ENCODE peak calls at places on chromosomes 4 and X, in six cellular contexts. H, B, X, U, W and T are unnamed samples.

GRCh38 chr4:152510349-152511147 is 25.3 kb downstream of the FBXW7 start:
- DNase-seq in U (no peak), H (no peak), B (no peak), X (no peak), W (no peak), T (no peak)

GRCh38 chrX:71667328-71668247 is at the start of gene LOC101059915:
- DNase-seq in X (no peak), W (no peak), U (peak; percentile 14), H (no peak), B (no peak), T (no peak)

GRCh38 chr4:31097999-31098398 is 377.8 kb downstream of the PCDH7 start:
- DNase-seq in X (no peak), B (no peak), H (no peak), W (no peak), U (no peak), T (no peak)

GRCh38 chr4:15797320-15797719 is 19.2 kb downstream of the CD38 start:
- DNase-seq in X (no peak), B (no peak), W (no peak), U (no peak), H (no peak), T (no peak)

GRCh38 chr4:20042769-20043168 is 208.9 kb upstream of the SLIT2 start:
- DNase-seq in B (no peak), X (no peak), U (no peak), W (no peak), H (no peak), T (no peak)

GRCh38 chr4:89054627-89055026 is 2.4 kb downstream of the FAM13A start:
- DNase-seq in X (no peak), U (no peak), H (no peak), B (no peak), W (no peak), T (no peak)

GRCh38 chr4:83125738-83126141 is 11.2 kb upstream of the PLAC8 start:
- DNase-seq in U (no peak), W (no peak), H (no peak), X (no peak), B (no peak), T (no peak)

GRCh38 chr4:2263701-2264321 is 1.9 kb upstream of the MXD4 start:
- DNase-seq in H (no peak), W (no peak), B (no peak), U (no peak), X (no peak), T (no peak)

GRCh38 chrX:135477576-135477975 is 42.9 kb upstream of the INTS6L start:
- DNase-seq in X (peak; percentile 33), W (peak; percentile 29), B (no peak), H (no peak), U (peak; percentile 28), T (no peak)

GRCh38 chr4:9925750-9926439 is 95.4 kb downstream of the SLC2A9 start:
- DNase-seq in B (no peak), W (no peak), X (no peak), U (no peak), H (no peak), T (no peak)

GRCh38 chr4:7759221-7759620 is 180.4 kb downstream of the AFAP1 start:
- DNase-seq in H (peak; percentile 42), U (no peak), X (no peak), W (no peak), B (no peak), T (peak; percentile 54)

GRCh38 chr4:5957091-5957490 is 61.1 kb downstream of the C4orf50 start:
- DNase-seq in B (no peak), X (no peak), U (no peak), W (no peak), H (no peak), T (no peak)

GRCh38 chrX:134761788-134762187 is 103.5 kb upstream of the PLAC1 start:
- DNase-seq in H (no peak), B (no peak), X (peak; percentile 2), U (no peak), W (no peak), T (no peak)

GRCh38 chr4:121243476-121243875 is 79.4 kb upstream of the TNIP3 start:
- DNase-seq in W (no peak), H (no peak), X (no peak), U (no peak), B (no peak), T (no peak)

GRCh38 chrX:15816886-15817285 is 26.6 kb downstream of the ZRSR2 start:
- DNase-seq in X (no peak), U (no peak), B (peak; percentile 9), W (no peak), H (no peak), T (no peak)

GRCh38 chr4:153348006-153348405 is 3.5 kb downstream of the MND1 start:
- DNase-seq in X (no peak), H (no peak), W (no peak), U (peak; percentile 58), B (no peak), T (no peak)

GRCh38 chr4:125497861-125498260 is 183.1 kb downstream of the FAT4 start:
- DNase-seq in X (no peak), B (no peak), U (no peak), W (no peak), H (no peak), T (no peak)

GRCh38 chr4:45438047-45438446 is 685.8 kb downstream of the GABRG1 start:
- DNase-seq in H (no peak), X (no peak), U (no peak), B (no peak), W (no peak), T (no peak)

GRCh38 chr4:189202869-189203271 is 737.8 kb upstream of the FRG1 start:
- DNase-seq in U (no peak), X (no peak), H (no peak), W (no peak), B (no peak), T (no peak)

GRCh38 chrX:72712094-72712755 is 1.9 kb downstream of the PHKA1 start:
- DNase-seq in H (no peak), U (no peak), B (no peak), X (no peak), W (no peak), T (no peak)

GRCh38 chr4:151797131-151797530 is 36.3 kb upstream of the GATB start:
- DNase-seq in B (no peak), H (no peak), X (no peak), U (no peak), W (no peak), T (no peak)

GRCh38 chr4:119039779-119040178 is 95.9 kb upstream of the MYOZ2 start:
- DNase-seq in U (no peak), W (no peak), H (no peak), B (no peak), X (no peak), T (no peak)
- TF ChIP-seq POLR2AphosphoS5 in U (no peak), W (no peak), H (no peak), B (no peak), X (no peak), T (no peak)

GRCh38 chr4:142844782-142845181 is 1.3 kb downstream of the INPP4B start:
- DNase-seq in U (no peak), W (no peak), X (no peak), B (no peak), H (no peak), T (no peak)
- TF ChIP-seq TAF1 in U (no peak), W (no peak), X (no peak), B (no peak), H (no peak), T (no peak)

GRCh38 chr4:109728385-109728784 is 1.5 kb downstream of the PLA2G12A start:
- DNase-seq in U (no peak), H (no peak), W (no peak), X (no peak), B (no peak), T (no peak)

GRCh38 chr4:109729155-109729562 is 711 bp downstream of the PLA2G12A start:
- DNase-seq in U (no peak), H (no peak), B (no peak), W (no peak), X (no peak), T (no peak)

GRCh38 chr4:109730294-109731051 is 603 bp upstream of the PLA2G12A start:
- DNase-seq in X (no peak), W (peak; percentile 17), B (peak; percentile 13), H (no peak), U (peak; percentile 15), T (no peak)

GRCh38 chr4:109733728-109734127 is 3.9 kb upstream of the PLA2G12A start:
- DNase-seq in X (no peak), B (no peak), W (no peak), H (no peak), U (no peak), T (no peak)

GRCh38 chr4:109729563-109730293 is at the start of gene PLA2G12A:
- DNase-seq in X (peak; percentile 68), W (peak; percentile 72), B (peak; percentile 16), U (peak; percentile 95), H (peak; percentile 83), T (peak; percentile 76)
- TF ChIP-seq POLR2A in X (peak; percentile 45), W (no peak), B (peak; percentile 75), U (peak; percentile 64), H (no peak), T (peak; percentile 59)

DNA sequence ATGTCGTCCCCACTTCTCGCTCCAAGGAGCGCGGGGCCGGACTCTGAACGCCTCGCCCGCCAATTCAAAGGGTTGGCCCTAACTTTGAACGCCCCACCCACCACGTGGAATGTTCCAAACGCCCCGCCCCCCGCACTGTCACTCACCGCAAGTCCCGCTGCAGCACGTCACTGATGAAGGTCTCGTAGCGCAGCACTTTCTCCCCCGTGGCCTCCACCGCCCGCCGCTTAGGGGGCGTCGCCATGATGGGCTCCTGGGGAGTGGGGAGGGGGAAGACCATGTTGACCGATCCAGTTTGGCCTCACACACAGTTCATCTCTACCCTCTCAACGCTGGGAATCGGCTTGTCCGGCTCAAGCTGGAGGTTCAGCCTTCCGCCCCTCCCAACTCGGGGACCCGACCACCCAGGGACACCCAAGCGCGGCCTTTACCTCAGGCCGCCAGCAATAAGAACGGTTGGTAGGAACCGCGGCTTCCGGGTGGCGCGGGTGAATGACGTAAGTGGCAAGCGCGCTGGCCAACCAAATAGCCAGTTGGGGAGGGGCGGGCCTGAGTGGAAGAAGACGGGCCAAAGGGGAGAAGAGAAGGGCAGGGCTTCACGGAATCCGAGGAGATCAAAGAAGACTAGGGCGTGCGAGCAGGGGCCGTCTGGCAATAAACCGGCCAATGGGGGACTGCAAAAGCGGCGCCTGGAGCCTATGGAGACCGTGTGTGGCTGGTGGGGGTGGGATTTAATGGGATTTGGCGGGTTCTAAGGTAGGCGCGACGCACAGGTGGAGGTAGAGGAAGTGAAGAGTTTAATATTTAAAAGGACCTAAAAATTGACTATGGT is at the start of gene UXT:
- DNase-seq in X (peak; percentile 91), W (peak; percentile 85), H (peak; percentile 63), U (peak; percentile 82), B (peak; percentile 74), T (peak; percentile 65)
- TF ChIP-seq POLR2AphosphoS5 in X (peak; percentile 67), W (no peak), H (peak; percentile 82), U (peak; percentile 63), B (peak; percentile 90), T (peak; percentile 75)

DNA sequence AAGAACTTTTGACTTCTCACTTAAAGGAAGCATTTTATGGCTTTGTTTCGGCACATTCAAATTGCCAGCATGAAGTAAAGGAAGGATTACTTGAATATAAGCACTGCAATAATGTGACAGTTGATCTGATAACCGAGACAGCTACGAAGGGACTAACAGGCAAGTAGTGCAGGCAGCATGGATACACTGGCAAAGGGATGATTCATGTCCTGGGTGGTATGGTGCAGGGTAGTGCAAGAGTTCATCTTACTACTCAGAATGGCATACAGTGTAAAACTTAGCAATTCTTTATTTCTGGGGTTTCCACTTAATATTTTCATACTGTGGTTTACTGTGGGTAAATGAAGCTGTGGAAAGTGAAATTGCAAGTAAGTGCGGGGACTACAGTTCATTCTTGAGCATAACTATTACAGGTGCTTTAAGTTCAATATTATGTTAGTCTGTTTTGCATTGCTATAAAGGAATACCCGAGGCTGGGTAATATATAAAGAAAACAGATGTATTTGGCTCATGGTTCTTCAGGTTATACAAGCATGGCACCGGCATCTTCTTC is 611.8 kb downstream of the SPOCK3 start:
- DNase-seq in X (no peak), B (no peak), H (no peak), W (no peak), U (no peak), T (no peak)
- TF ChIP-seq TAF1 in X (no peak), B (no peak), H (no peak), W (no peak), U (no peak), T (no peak)